ENCODE peak calls at places on chromosomes 16 and 17, in seven cellular contexts. X is endodermal cell, Y is RWPE1, A is NB4, U is GM13976, G is WTC11, H is tibial nerve. J is an unnamed sample.
A peak's percentile ranks its signal among the peaks of the same experiment; 100 is the strongest.

GRCh38 chr16:69311533-69312388 is 611 bp downstream of the VPS4A start:
- DNase-seq in U (peak; percentile 61), G (peak; percentile 44), Y (peak; percentile 35), X (peak; percentile 89), H (no peak), A (peak; percentile 66), J (peak; percentile 33)

GRCh38 chr17:35257080-35257701 is 14.3 kb downstream of the SLFN5 start:
- DNase-seq in A (no peak), X (peak; percentile 20), G (no peak), H (no peak), Y (peak; percentile 66), U (no peak), J (no peak)

GRCh38 chr16:1535391-1536291 is 2.2 kb downstream of the TMEM204 start:
- DNase-seq in U (no peak), H (no peak), X (no peak), Y (no peak), A (no peak), G (no peak), J (no peak)

GRCh38 chr17:27494192-27495091 is 38.2 kb downstream of the KSR1 start:
- DNase-seq in H (peak; percentile 63), U (no peak), X (peak; percentile 84), Y (peak; percentile 65), G (no peak), A (no peak), J (no peak)

GRCh38 chr17:30187528-30187927 is 48.0 kb downstream of the SLC6A4 start:
- DNase-seq in H (no peak), Y (no peak), G (no peak), U (no peak), A (no peak), X (no peak), J (no peak)

GRCh38 chr17:34354637-34355036 is 1.6 kb upstream of the CCL13 start:
- DNase-seq in U (no peak), G (no peak), X (no peak), Y (no peak), A (no peak), H (no peak), J (no peak)

GRCh38 chr16:27405546-27406451 is 3.8 kb downstream of the IL21R start:
- DNase-seq in X (peak; percentile 60), A (no peak), Y (no peak), U (no peak), H (no peak), G (no peak), J (no peak)

GRCh38 chr17:79923974-79924638 is 84.9 kb upstream of the CBX4 start:
- DNase-seq in H (no peak), G (peak; percentile 97), U (peak; percentile 67), X (peak; percentile 99), A (peak; percentile 67), Y (no peak), J (peak; percentile 77)

GRCh38 chr16:1941162-1941923 is 1.7 kb downstream of the MSRB1 start:
- DNase-seq in A (no peak), X (peak; percentile 89), Y (no peak), G (peak; percentile 72), H (no peak), U (no peak), J (no peak)

GRCh38 chr16:82671743-82672142 is 45.0 kb downstream of the CDH13 start:
- DNase-seq in Y (no peak), X (no peak), U (no peak), G (peak; percentile 43), A (peak; percentile 4), H (no peak), J (no peak)

GRCh38 chr17:18976201-18976600 is 24.2 kb downstream of the SLC5A10 start:
- DNase-seq in X (no peak), H (no peak), G (no peak), Y (no peak), A (no peak), U (no peak), J (no peak)

GRCh38 chr17:54899721-54900456 is 763 bp upstream of the TOM1L1 start:
- DNase-seq in X (peak; percentile 80), Y (no peak), G (peak; percentile 33), H (no peak), A (no peak), U (no peak), J (peak; percentile 2)

DNA sequence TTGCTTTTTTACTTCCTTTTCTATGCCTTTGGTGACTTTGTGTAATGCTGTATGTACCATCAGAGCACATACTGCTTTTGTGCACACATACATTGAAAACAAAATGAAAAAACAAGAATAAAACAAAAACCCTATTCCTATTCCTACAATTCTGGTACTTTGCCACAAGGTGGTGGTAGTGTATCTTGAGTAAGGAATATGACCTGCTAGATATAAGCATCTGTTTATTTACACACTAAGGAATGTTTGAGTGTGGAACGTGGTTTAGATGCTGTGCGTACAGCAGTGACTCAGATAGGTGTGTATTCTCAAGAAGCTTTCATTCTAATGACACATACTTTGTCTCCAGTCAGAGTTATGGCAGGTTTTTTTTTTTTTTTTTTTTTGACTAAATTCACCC is 606.2 kb downstream of the WWOX start:
- DNase-seq in U (peak; percentile 24), Y (peak; percentile 34), G (no peak), H (no peak), X (no peak), A (peak; percentile 54), J (no peak)
- TF ChIP-seq CTCF in U (peak; percentile 45), Y (no peak), G (peak; percentile 23), H (no peak), X (peak; percentile 89), A (peak; percentile 36), J (peak; percentile 78)

DNA sequence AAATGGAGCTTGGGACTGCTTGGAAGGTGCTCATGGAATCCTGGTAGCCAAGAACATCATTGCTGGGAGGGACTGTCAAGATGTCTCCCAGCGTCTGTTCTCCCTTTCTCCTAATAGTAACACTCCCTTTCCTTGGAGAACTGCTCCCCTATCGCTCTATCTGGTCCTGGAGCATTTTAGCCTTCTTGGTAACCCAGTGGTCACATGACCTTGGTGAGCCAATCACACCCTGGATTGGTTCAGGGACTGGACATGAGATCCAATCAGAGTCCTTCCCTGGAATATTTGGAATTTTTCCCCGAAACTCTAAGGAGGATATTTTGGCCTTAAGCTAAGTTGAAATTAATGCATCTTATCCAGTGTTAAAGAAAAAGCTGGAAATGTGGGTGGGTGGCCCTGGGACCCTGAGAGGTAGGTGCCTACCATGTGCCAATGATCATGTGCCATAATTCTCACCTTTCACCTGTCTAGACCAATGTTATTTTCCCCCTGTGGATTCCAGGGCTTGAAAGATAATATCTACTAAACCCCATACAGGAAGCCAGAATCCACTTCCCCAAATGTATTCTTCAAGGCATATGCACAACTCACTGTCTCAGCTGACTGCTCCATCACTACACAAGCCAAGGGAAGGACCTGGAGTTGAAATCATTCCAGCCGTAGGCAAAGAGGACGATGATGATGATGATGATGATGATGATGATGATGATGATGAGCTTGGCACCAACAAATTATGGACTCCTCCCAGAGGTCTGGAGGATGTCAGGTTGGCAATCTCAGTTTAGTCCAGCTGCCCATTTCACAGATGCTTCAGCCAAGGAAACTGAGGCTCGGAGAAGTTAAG is 193.2 kb downstream of the RAB11FIP4 start:
- DNase-seq in Y (no peak), G (no peak), U (no peak), H (no peak), A (peak; percentile 68), X (no peak), J (no peak)
- TF ChIP-seq CTCF in Y (no peak), G (no peak), U (no peak), H (no peak), A (no peak), X (no peak), J (no peak)

GRCh38 chr16:10033561-10033960 is 148.7 kb downstream of the GRIN2A start:
- DNase-seq in X (no peak), A (no peak), G (no peak), H (no peak), U (no peak), Y (no peak), J (no peak)

GRCh38 chr16:10031955-10032354 is 150.3 kb downstream of the GRIN2A start:
- DNase-seq in X (no peak), G (no peak), H (no peak), A (no peak), U (no peak), Y (no peak), J (no peak)

GRCh38 chr16:10027553-10027952 is 154.7 kb downstream of the GRIN2A start:
- DNase-seq in A (no peak), U (no peak), H (no peak), G (no peak), X (no peak), Y (no peak), J (no peak)

GRCh38 chr16:10028644-10029043 is 153.6 kb downstream of the GRIN2A start:
- DNase-seq in A (no peak), G (no peak), H (no peak), U (no peak), Y (no peak), X (no peak), J (no peak)

DNA sequence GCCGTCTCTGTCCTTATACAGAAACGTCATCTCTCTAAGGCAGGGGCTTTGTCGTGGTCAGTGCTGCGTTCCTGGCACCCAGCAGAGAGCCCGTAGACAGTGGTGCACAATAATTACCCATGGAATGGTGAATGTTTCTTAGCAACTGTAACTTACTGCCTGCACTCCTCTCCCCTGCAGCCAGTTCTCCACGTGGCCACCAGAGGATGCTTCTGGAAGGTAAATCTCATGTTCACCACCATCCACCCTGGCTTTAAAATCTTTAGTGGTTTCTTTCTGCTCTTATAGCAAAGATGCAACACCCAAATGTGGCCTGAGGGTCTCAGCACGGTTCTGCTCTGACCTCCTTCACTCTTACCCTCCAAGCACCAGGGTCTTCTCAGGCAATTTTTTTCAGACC is 150.8 kb downstream of the GRIN2A start:
- DNase-seq in U (no peak), X (peak; percentile 47), Y (no peak), G (no peak), A (no peak), H (no peak), J (no peak)
- TF ChIP-seq CTCF in U (no peak), X (peak; percentile 64), Y (no peak), G (no peak), A (no peak), H (no peak), J (no peak)

DNA sequence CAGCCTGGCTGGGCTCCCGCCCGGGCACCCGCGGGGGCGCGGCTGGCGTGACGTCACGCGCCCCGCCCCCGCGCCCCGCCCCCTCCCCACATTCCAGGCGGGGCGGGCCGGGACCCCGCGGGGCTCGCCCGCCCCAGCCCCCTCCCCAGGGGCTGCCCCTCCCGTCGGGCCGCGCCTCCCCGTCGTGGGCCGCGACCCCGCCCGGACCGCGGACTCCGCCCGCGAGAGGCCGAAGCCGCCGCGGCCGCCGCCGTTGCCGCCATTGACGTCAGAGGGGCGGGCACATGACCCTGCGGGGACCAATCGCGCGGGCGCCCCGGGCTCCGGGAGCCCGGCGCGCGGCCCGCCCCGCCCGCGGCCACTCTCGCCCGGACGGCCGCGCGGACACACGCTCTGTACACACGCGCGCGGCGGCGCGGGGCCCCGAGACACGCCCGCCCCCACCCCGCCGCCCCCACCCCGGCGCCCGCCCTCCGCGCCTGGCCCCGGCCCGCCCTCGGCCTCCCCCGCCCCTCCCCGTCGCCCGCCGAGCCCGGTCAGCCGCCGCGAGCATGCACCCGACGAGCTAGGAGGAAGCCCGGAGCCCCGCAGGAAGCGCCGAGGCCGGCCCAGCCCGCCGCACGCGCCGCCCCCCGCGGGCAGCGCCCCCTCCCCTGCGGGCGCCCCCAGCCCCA is at the start of gene CMIP:
- DNase-seq in X (peak; percentile 93), H (peak; percentile 70), G (peak; percentile 84), U (peak; percentile 97), A (peak; percentile 86), Y (peak; percentile 93), J (peak; percentile 79)
- TF ChIP-seq CTCF in X (no peak), H (no peak), G (no peak), U (no peak), A (no peak), Y (no peak), J (no peak)

GRCh38 chr17:71338396-71338795 is 782.4 kb upstream of the SOX9 start:
- DNase-seq in H (no peak), Y (no peak), G (no peak), A (peak; percentile 16), U (no peak), X (no peak), J (no peak)
- TF ChIP-seq CTCF in H (no peak), Y (no peak), G (no peak), A (no peak), U (no peak), X (no peak), J (no peak)